ENCODE peak calls at places on chromosomes 2 and 18, in seven cellular contexts. Q is AG10803, B is left ventricle myocardium inferior, A is fibroblast of lung, J is right cardiac atrium, I is MM.1S, P is fibroblast of mammary gland. O is an unnamed sample.

GRCh38 chr2:56347881-56348280 is 164.1 kb downstream of the CCDC85A start:
- DNase-seq in P (no peak), A (no peak), Q (no peak), I (no peak), J (no peak), B (no peak), O (no peak)

GRCh38 chr2:188181035-188181434 is 110.6 kb upstream of the GULP1 start:
- DNase-seq in P (no peak), I (no peak), Q (no peak), B (no peak), J (no peak), A (no peak), O (no peak)

GRCh38 chr2:189555243-189555642 is 25.3 kb downstream of the SLC40A1 start:
- DNase-seq in A (no peak), P (no peak), J (no peak), B (no peak), I (no peak), Q (no peak), O (no peak)

GRCh38 chr2:172101707-172102158 is 967 bp downstream of the DLX2 start:
- DNase-seq in Q (no peak), J (peak), I (no peak), A (no peak), B (no peak), P (no peak), O (no peak)

GRCh38 chr2:167785606-167786005 is 461.8 kb downstream of the STK39 start:
- DNase-seq in A (peak), B (no peak), I (no peak), P (peak), Q (no peak), J (no peak), O (no peak)

GRCh38 chr2:64914247-64914646 is 75.0 kb upstream of the SLC1A4 start:
- DNase-seq in J (no peak), I (peak), A (no peak), P (no peak), Q (no peak), B (no peak), O (no peak)

GRCh38 chr18:44803019-44803650 is 122.4 kb downstream of the SETBP1 start:
- DNase-seq in B (peak), P (peak), I (peak), A (peak), Q (peak), J (peak), O (peak)

GRCh38 chr18:33901894-33902512 is 322.7 kb downstream of the NOL4 start:
- DNase-seq in P (no peak), I (no peak), B (no peak), A (no peak), Q (no peak), J (no peak), O (no peak)

GRCh38 chr2:11235583-11235982 is 80.3 kb downstream of the SLC66A3 start:
- DNase-seq in A (no peak), I (no peak), J (no peak), P (no peak), Q (no peak), B (no peak), O (no peak)

GRCh38 chr2:101793277-101793969 is 95.9 kb downstream of the MAP4K4 start:
- DNase-seq in A (no peak), P (peak), B (no peak), Q (no peak), I (no peak), J (no peak), O (no peak)

GRCh38 chr2:231765496-231765929 is 15.6 kb downstream of the PDE6D start:
- DNase-seq in P (no peak), Q (no peak), J (no peak), B (no peak), I (peak), A (no peak), O (no peak)

GRCh38 chr2:97210336-97210735 is 97.4 kb downstream of the ANKRD36 start:
- DNase-seq in Q (no peak), B (no peak), J (no peak), P (no peak), A (no peak), I (no peak), O (no peak)

GRCh38 chr2:134669731-134670669 is 48.8 kb downstream of the TMEM163 start:
- DNase-seq in P (no peak), I (no peak), J (no peak), Q (no peak), B (no peak), A (no peak), O (peak)

GRCh38 chr2:160309585-160309984 is 109.5 kb upstream of the ITGB6 start:
- DNase-seq in I (no peak), A (peak), P (peak), J (no peak), Q (peak), B (no peak), O (no peak)

GRCh38 chr2:101089942-101090799 is 61.0 kb downstream of the TBC1D8 start:
- DNase-seq in P (no peak), Q (no peak), A (no peak), B (no peak), I (no peak), J (no peak), O (no peak)

GRCh38 chr18:24427484-24427883 is 1.0 kb downstream of the IMPACT start:
- DNase-seq in B (no peak), P (peak), J (no peak), A (peak), I (no peak), Q (peak), O (no peak)

GRCh38 chr2:45195916-45196315 is 186.7 kb upstream of the SIX2 start:
- DNase-seq in A (no peak), Q (peak), J (no peak), B (no peak), I (no peak), P (peak), O (no peak)

GRCh38 chr2:122164964-122165363 is 409.5 kb downstream of the TSN start:
- DNase-seq in I (no peak), J (no peak), P (no peak), B (no peak), A (no peak), Q (no peak), O (no peak)

GRCh38 chr2:232103140-232103737 is 141.7 kb downstream of the DIS3L2 start:
- DNase-seq in I (no peak), Q (peak), P (peak), A (peak), J (no peak), B (no peak), O (no peak)

GRCh38 chr2:56583796-56584313 is 400.1 kb downstream of the CCDC85A start:
- DNase-seq in I (no peak), B (no peak), J (no peak), P (no peak), A (no peak), Q (no peak), O (no peak)

GRCh38 chr2:148756292-148756975 is 111.9 kb downstream of the EPC2 start:
- DNase-seq in J (no peak), P (peak), I (no peak), Q (peak), A (peak), B (no peak), O (no peak)

GRCh38 chr2:15636972-15637785 is 45.5 kb downstream of the DDX1 start:
- DNase-seq in P (peak), B (peak), A (peak), Q (peak), J (peak), I (peak), O (peak)

GRCh38 chr2:179020156-179020750 is 29.7 kb downstream of the CCDC141 start:
- DNase-seq in I (peak), P (peak), B (no peak), A (no peak), J (no peak), Q (no peak), O (no peak)

GRCh38 chr2:191289049-191289448 is 43.8 kb downstream of the MYO1B start:
- DNase-seq in Q (no peak), J (no peak), P (no peak), A (no peak), I (no peak), B (no peak), O (no peak)

GRCh38 chr2:99448556-99448955 is 41.3 kb downstream of the REV1 start:
- DNase-seq in J (no peak), I (no peak), B (no peak), P (peak), Q (peak), A (peak), O (no peak)

GRCh38 chr2:213021971-213022899 is 129.2 kb downstream of the IKZF2 start:
- DNase-seq in P (peak), I (no peak), B (no peak), A (peak), J (no peak), Q (peak), O (no peak)

GRCh38 chr2:205848601-205849000 is 166.3 kb downstream of the NRP2 start:
- DNase-seq in B (no peak), Q (peak), A (peak), J (no peak), I (no peak), P (peak), O (no peak)

GRCh38 chr2:186629245-186629996 is 39.6 kb downstream of the ITGAV start:
- DNase-seq in P (no peak), I (no peak), A (peak), Q (no peak), B (no peak), J (no peak), O (no peak)

GRCh38 chr2:121613774-121614173 is 35.5 kb downstream of the CLASP1 start:
- DNase-seq in I (no peak), J (no peak), B (no peak), A (no peak), Q (no peak), P (no peak), O (no peak)

GRCh38 chr18:74288730-74289129 is 3.0 kb downstream of the CYB5A start:
- DNase-seq in P (peak), Q (peak), B (no peak), I (no peak), J (peak), A (no peak), O (no peak)

GRCh38 chr2:205078762-205079161 is 533.5 kb downstream of the PARD3B start:
- DNase-seq in B (no peak), Q (no peak), J (no peak), P (no peak), I (no peak), A (no peak), O (no peak)

GRCh38 chr2:173187911-173188788 is 112.5 kb downstream of the MAP3K20 start:
- DNase-seq in A (peak), B (no peak), J (no peak), I (no peak), Q (peak), P (peak), O (no peak)

GRCh38 chr2:189534854-189535253 is 45.7 kb downstream of the SLC40A1 start:
- DNase-seq in Q (peak), J (no peak), B (no peak), I (no peak), P (peak), A (peak), O (no peak)

GRCh38 chr2:144694456-144694855 is 174.5 kb upstream of the ZEB2 start:
- DNase-seq in I (no peak), J (no peak), Q (no peak), A (no peak), B (no peak), P (no peak), O (no peak)

GRCh38 chr2:18836436-18836835 is 247.1 kb upstream of the NT5C1B start:
- DNase-seq in A (no peak), Q (no peak), I (no peak), B (no peak), P (no peak), J (no peak), O (no peak)

GRCh38 chr18:48621815-48622555 is 83.2 kb downstream of the CTIF start:
- DNase-seq in P (no peak), Q (peak), J (peak), I (no peak), B (no peak), A (peak), O (no peak)
- H3K4me3 ChIP-seq in P (no peak), Q (no peak), J (no peak), I (no peak), B (no peak), A (no peak), O (no peak)

DNA sequence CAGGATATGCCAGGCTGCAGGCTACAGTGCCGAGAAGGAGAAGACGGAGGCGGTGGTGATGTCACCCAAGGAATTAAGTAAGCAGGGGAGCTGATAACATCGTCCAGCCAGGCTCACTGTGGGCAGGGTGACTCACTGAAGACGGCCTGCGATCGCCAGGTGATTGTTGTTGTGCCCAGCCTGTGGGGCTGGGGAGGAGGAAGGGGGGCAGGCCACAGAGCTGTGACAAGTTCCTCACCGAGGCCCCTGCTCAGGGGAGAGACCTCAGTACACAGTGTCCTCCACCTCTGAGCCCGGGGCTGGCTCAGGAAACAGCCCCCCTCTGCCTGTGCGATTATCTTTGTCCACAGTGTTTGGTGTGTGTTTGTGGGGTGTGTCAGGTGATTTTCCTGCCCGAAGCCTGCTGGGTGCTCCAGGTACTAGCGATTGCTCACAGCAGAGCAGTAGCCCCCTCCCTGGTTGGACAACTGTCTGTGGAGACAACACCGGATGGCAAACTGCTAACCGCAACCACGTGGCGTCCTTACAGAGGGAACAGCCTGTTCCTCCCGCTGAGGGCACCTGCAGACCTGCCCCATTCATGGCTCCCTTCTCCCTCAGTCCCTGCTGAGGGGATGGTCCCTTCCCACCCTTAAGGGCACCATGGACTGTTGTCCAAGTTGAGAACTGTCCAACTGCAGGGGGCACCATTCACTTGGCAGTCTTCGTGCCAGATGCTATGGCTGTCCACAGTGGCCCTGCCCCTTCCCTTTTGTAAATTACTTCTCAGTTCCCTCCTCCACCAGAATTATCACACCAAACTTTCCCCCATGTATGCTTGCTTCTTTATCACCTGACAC is 95.1 kb downstream of the ZFP36L2 start:
- DNase-seq in Q (peak), P (peak), B (peak), A (peak), J (peak), I (peak), O (peak)
- H3K4me3 ChIP-seq in Q (no peak), P (no peak), B (no peak), A (no peak), J (no peak), I (no peak), O (no peak)

GRCh38 chr2:42922293-42922692 is 129.9 kb upstream of the HAAO start:
- DNase-seq in Q (no peak), A (no peak), B (no peak), I (no peak), J (no peak), P (no peak), O (no peak)
- H3K4me3 ChIP-seq in Q (peak), A (no peak), B (no peak), I (no peak), J (no peak), P (no peak), O (no peak)

GRCh38 chr2:63058149-63058741 is 7.6 kb downstream of the OTX1 start:
- DNase-seq in I (no peak), P (peak), B (no peak), A (no peak), J (no peak), Q (no peak), O (no peak)
- H3K4me3 ChIP-seq in I (peak), P (no peak), B (peak), A (no peak), J (no peak), Q (no peak), O (no peak)

GRCh38 chr2:55010149-55010591 is 40.1 kb downstream of the RTN4 start:
- DNase-seq in Q (peak), P (peak), A (peak), J (peak), B (no peak), I (peak), O (no peak)
- H3K4me3 ChIP-seq in Q (peak), P (no peak), A (peak), J (peak), B (peak), I (peak), O (no peak)

DNA sequence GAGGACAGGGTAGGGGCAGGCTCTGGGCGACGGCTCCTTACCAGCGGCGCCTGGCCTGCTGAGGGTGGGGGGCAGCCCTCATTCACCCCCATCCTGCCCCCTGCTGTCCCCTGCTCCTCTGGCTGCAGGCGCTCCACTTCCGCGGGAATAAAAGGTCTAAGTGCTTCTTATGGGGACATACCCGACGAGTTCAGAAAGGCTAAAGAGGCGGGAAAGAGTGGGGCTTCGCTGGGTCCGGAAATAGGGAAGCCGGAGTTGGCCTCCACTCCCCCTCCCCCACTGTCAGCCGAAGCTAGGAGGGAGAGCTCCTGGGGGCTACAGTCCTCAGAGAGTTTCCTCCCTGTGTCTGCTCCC is 7.1 kb downstream of the GAD1 start:
- DNase-seq in A (no peak), B (no peak), Q (no peak), I (no peak), P (no peak), J (no peak), O (no peak)
- H3K4me3 ChIP-seq in A (no peak), B (peak), Q (no peak), I (no peak), P (no peak), J (peak), O (peak)

O was measured in upper lobe of left lung.